ENCODE peak calls at places on chromosomes 6 and 20, in ten cellular contexts. H is SK-N-SH; F is NB4; Z is tibial artery; M is lung; U is fibroblast of lung; Q is thoracic aorta; G is left ventricle myocardium inferior; X is CD8-positive, alpha-beta T cell; T is AG09309. N is an unnamed sample.

GRCh38 chr20:48619126-48620101 is 208.4 kb downstream of the PREX1 start:
- DNase-seq in T (no peak), F (no peak), U (no peak), X (no peak), Q (no peak), G (peak), M (no peak), Z (no peak), H (peak), N (no peak)

GRCh38 chr6:52155791-52156576 is 30.2 kb upstream of the IL17A start:
- DNase-seq in M (no peak), T (no peak), F (peak), G (no peak), X (no peak), H (no peak), Z (no peak), U (peak), Q (no peak), N (no peak)

GRCh38 chr6:158926429-158926828 is 73.6 kb downstream of the RSPH3 start:
- DNase-seq in H (no peak), M (no peak), Q (no peak), T (peak), G (no peak), X (no peak), Z (no peak), U (peak), F (no peak), N (no peak)

GRCh38 chr6:39451831-39452230 is 129.3 kb upstream of the KCNK16 start:
- DNase-seq in F (peak), X (no peak), M (no peak), Q (no peak), G (no peak), T (no peak), U (no peak), Z (no peak), H (no peak), N (no peak)

GRCh38 chr6:65633516-65633915 is 73.5 kb downstream of the EYS start:
- DNase-seq in M (no peak), Q (no peak), X (no peak), G (no peak), F (peak), T (no peak), Z (no peak), H (no peak), U (no peak), N (no peak)

GRCh38 chr6:85126448-85127178 is 323.3 kb upstream of the NT5E start:
- DNase-seq in U (peak), F (peak), Q (no peak), G (peak), M (peak), T (peak), X (no peak), H (peak), Z (peak), N (no peak)

GRCh38 chr6:20180935-20181334 is 31.3 kb downstream of the MBOAT1 start:
- DNase-seq in Z (no peak), H (no peak), Q (no peak), X (no peak), G (no peak), U (peak), M (no peak), T (no peak), F (no peak), N (no peak)

GRCh38 chr20:35111141-35111888 is 18.7 kb upstream of the TRPC4AP start:
- DNase-seq in Z (no peak), T (no peak), Q (no peak), H (no peak), U (peak), M (no peak), F (peak), X (no peak), G (no peak), N (no peak)

GRCh38 chr20:25378884-25379733 is 11.5 kb downstream of the ABHD12 start:
- DNase-seq in Q (no peak), F (no peak), X (no peak), T (no peak), U (no peak), G (no peak), Z (no peak), H (no peak), M (no peak), N (no peak)

GRCh38 chr6:14477559-14477958 is 360.0 kb downstream of the CD83 start:
- DNase-seq in U (no peak), H (no peak), T (no peak), Q (no peak), M (no peak), F (no peak), X (no peak), Z (no peak), G (no peak), N (no peak)

GRCh38 chr6:82624251-82624650 is 260.6 kb downstream of the TPBG start:
- DNase-seq in G (no peak), M (no peak), Q (no peak), X (no peak), U (no peak), F (no peak), Z (no peak), H (no peak), T (no peak), N (no peak)

GRCh38 chr6:94377835-94378234 is 958.5 kb upstream of the EPHA7 start:
- DNase-seq in Q (no peak), U (no peak), Z (no peak), T (no peak), X (no peak), H (no peak), G (no peak), F (no peak), M (no peak), N (no peak)

GRCh38 chr6:41288025-41288777 is 1.7 kb upstream of the TREM1 start:
- DNase-seq in Q (no peak), H (no peak), M (no peak), Z (no peak), X (no peak), G (no peak), U (no peak), T (no peak), F (peak), N (no peak)

GRCh38 chr20:46544576-46544975 is 5.9 kb downstream of the OCSTAMP start:
- DNase-seq in Z (no peak), H (no peak), G (no peak), M (no peak), U (no peak), T (no peak), Q (no peak), F (peak), X (no peak), N (no peak)

GRCh38 chr20:41862023-41862422 is 243.8 kb upstream of the CHD6 start:
- DNase-seq in H (no peak), G (no peak), Z (no peak), F (peak), M (no peak), U (no peak), X (no peak), T (no peak), Q (no peak), N (no peak)

GRCh38 chr20:56440346-56441007 is 27.9 kb upstream of the RTF2 start:
- DNase-seq in G (no peak), Q (no peak), U (peak), X (peak), H (no peak), Z (peak), T (no peak), M (no peak), F (peak), N (no peak)

GRCh38 chr6:87944541-87944954 is 103.1 kb upstream of the SPACA1 start:
- DNase-seq in Z (peak), T (peak), X (no peak), F (peak), U (peak), G (peak), M (no peak), Q (peak), H (peak), N (no peak)

GRCh38 chr6:42316981-42317380 is 99.3 kb upstream of the MRPS10 start:
- DNase-seq in Z (no peak), Q (no peak), F (peak), U (peak), G (no peak), X (no peak), H (no peak), M (no peak), T (no peak), N (no peak)

GRCh38 chr20:13338999-13339411 is 117.9 kb downstream of the ISM1 start:
- DNase-seq in Q (no peak), Z (no peak), U (no peak), T (no peak), F (no peak), G (no peak), X (no peak), H (no peak), M (no peak), N (no peak)

GRCh38 chr6:168128006-168128630 is 49.1 kb upstream of the FRMD1 start:
- DNase-seq in Z (no peak), G (no peak), U (no peak), Q (no peak), M (no peak), X (no peak), H (no peak), F (no peak), T (no peak), N (no peak)

GRCh38 chr6:112233864-112234263 is 20.5 kb downstream of the LAMA4 start:
- DNase-seq in Q (no peak), X (no peak), F (no peak), U (peak), T (no peak), G (no peak), Z (no peak), H (no peak), M (no peak), N (no peak)

DNA sequence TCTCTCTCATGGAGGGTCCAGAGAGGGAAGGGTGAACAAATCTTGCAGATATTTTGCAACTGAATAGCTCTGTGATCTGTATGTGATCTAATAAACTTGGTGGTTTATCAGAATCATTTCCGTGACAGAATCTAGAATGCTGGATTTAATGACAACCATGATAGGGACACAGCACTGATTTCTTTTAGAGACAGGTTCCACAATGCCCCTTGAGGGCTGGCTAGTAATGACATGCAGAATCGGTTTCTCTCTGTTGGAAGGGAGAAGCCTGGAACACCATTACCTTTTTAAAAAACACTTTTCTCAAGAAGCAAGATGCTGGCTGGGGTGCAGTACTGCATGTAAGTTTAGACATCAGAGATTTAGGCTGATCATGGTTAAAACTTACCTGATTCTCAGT is 313.4 kb downstream of the CDH26 start:
- DNase-seq in X (no peak), H (peak), G (no peak), T (no peak), Z (no peak), M (no peak), Q (no peak), F (no peak), U (no peak), N (no peak)
- TF ChIP-seq CTCF in X (peak), H (no peak), G (peak), T (peak), Z (no peak), M (no peak), Q (no peak), F (no peak), U (peak), N (no peak)

GRCh38 chr6:73653571-73654424 is at the start of gene SLC17A5:
- DNase-seq in T (peak), X (peak), F (peak), Z (peak), H (peak), U (peak), M (peak), G (peak), Q (peak), N (peak)
- TF ChIP-seq CTCF in T (no peak), X (no peak), F (no peak), Z (no peak), H (no peak), U (no peak), M (no peak), G (no peak), Q (no peak), N (no peak)

GRCh38 chr6:130134594-130134993 is 88.2 kb downstream of the SAMD3 start:
- DNase-seq in Q (no peak), G (no peak), U (no peak), M (no peak), T (no peak), H (no peak), X (no peak), Z (no peak), F (no peak), N (no peak)
- TF ChIP-seq CTCF in Q (no peak), G (no peak), U (no peak), M (no peak), T (no peak), H (no peak), X (peak), Z (no peak), F (no peak), N (no peak)

GRCh38 chr20:44291754-44292153 is 19.2 kb downstream of the FITM2 start:
- DNase-seq in U (no peak), F (no peak), M (no peak), H (no peak), T (no peak), G (no peak), Q (no peak), Z (no peak), X (no peak), N (no peak)

GRCh38 chr20:44287272-44288097 is 23.5 kb downstream of the FITM2 start:
- DNase-seq in F (no peak), X (no peak), Z (no peak), G (peak), U (no peak), M (no peak), H (no peak), Q (no peak), T (no peak), N (no peak)

GRCh38 chr20:44284032-44284431 is 27.0 kb downstream of the FITM2 start:
- DNase-seq in T (no peak), Q (no peak), H (no peak), M (no peak), X (no peak), U (peak), G (no peak), F (no peak), Z (no peak), N (no peak)

DNA sequence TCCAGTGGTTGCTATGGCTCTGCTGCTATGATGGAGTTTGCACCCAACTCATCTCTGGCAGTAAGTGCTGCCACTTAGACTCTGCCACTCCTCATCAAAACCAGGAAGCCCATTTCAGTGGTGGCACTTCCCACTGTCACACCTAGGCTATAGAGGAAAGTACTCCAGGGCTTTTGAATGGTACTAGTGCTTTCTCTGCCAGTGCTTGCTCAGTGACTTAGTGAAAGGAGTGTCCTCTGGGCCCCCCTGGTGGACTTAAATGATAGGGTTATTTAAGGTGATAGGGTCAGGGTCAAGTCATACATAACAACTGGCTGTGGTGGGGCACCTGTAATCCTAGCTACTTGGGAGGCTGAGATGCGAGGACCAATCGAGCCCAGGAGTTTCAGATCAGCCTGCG is 22.8 kb downstream of the FITM2 start:
- DNase-seq in T (no peak), H (no peak), Q (no peak), X (no peak), F (no peak), G (no peak), Z (no peak), U (no peak), M (no peak), N (no peak)
- TF ChIP-seq CTCF in T (no peak), H (no peak), Q (no peak), X (no peak), F (no peak), G (no peak), Z (no peak), U (no peak), M (no peak), N (no peak)

GRCh38 chr6:161109366-161109765 is 117.8 kb downstream of the MAP3K4 start:
- DNase-seq in F (no peak), H (no peak), X (no peak), Z (no peak), G (no peak), U (no peak), Q (no peak), T (no peak), M (no peak), N (no peak)
- TF ChIP-seq CTCF in F (no peak), H (no peak), X (no peak), Z (no peak), G (no peak), U (no peak), Q (no peak), T (no peak), M (no peak), N (no peak)

DNA sequence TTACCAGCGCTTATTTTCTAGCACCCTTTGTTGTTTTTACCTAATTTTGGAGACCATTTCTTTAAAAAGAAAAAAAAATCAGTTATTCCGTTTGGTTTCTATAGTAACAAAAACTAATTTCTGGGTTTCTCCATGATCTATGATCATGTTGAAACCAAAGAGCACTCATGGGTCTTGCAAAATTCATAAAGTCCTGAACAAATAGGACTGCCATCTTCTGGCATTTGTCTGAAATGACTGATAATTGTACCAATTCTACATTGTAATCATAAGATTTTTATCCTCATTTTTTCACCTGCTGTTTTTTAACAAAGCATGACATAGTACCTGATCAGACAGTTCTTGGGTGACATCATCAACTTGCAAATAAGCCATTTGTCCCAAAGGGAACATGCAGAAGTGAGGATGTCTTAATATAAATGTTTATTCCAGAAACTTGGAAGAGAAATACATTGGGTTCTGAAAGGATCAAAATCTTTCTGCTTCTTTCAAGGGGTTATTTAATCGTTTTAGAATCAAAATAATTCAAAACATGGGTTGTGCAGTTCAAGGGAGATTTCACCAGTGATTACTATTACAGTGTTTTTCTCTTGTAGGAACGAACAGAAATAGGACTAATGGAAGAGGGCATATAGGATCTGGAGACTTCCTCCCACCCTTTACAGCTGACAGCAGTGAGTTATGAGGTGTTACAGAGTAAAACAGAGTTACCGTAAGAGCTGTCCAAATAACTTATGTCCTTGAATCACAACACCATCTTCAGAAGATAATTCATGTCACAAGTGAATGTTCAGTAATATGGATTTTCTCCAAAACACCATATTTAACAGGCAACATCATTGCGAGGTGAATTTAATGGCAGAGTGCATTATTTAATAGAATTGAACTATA is 87.1 kb upstream of the GJE1 start:
- DNase-seq in Z (no peak), X (no peak), M (no peak), T (peak), Q (no peak), U (peak), F (peak), G (no peak), H (no peak), N (no peak)
- TF ChIP-seq CTCF in Z (peak), X (no peak), M (no peak), T (peak), Q (no peak), U (peak), F (no peak), G (no peak), H (peak), N (no peak)

DNA sequence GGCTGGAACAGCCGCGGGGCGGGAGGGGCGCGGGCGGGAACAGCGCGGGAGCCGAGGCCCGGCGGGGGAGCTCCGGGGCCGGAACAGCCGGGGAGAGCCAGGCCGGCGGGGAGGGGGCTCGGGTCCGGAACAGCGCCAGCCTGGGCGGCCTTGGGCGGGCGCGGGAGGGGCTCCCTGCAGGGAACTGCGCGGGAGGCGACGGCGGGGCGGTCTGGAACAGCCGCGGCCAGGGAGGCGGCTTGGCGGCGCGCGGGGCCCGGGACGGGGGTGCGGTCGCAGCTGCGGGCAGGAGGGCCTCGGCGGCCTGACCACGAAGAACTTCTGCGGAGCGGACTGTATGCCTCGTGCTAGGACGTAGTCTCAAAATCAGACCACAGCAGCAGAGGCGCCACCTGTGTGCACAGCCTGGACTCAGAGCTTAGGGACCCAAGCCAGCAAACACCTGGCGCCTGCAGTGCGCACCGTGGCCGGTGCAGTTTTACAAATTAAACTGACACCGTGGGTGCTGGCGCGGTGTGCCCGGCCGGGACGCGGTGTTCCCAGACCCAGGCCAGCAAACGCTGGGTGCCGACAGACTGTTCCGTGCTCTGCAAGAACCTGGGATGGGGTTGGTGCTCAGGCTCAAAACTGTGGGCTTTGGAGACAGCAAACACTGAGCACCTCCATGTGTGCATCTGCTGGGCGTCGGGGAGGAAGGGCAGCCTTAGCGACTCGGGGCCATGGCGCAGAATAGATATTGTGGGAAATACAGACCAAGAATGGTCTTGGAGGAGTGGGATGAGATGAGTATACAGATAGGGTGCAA is 572 bp downstream of the ZNF341 start:
- DNase-seq in F (peak), X (peak), M (peak), Q (no peak), G (peak), H (no peak), T (no peak), U (peak), Z (peak), N (peak)
- TF ChIP-seq CTCF in F (no peak), X (no peak), M (no peak), Q (no peak), G (no peak), H (no peak), T (no peak), U (no peak), Z (no peak), N (no peak)